ENCODE peak calls at places on chromosomes 7 and 10, in five cellular contexts. One of them, this sample, is unnamed.

GRCh38 chr10:79192677-79193003 is 123.9 kb downstream of the ZMIZ1 start:
- DNase-seq in H1: no peak
- DNase-seq in GM23338: no peak
- DNase-seq in GM12878: no peak
- DNase-seq in HepG2: no peak
- DNase-seq in this sample: peak

GRCh38 chr7:95420996-95421846 is 13.6 kb downstream of the PON2 start:
- DNase-seq in H1: no peak
- DNase-seq in GM12878: no peak
- DNase-seq in GM23338: no peak
- DNase-seq in HepG2: no peak
- DNase-seq in this sample: no peak

GRCh38 chr10:104325436-104326430 is 12.5 kb downstream of the ITPRIP start:
- DNase-seq in GM23338: no peak
- DNase-seq in H1: no peak
- DNase-seq in GM12878: no peak
- DNase-seq in HepG2: no peak
- DNase-seq in this sample: no peak

GRCh38 chr10:77505431-77506334 is 131.9 kb downstream of the KCNMA1 start:
- DNase-seq in GM23338: no peak
- DNase-seq in HepG2: no peak
- DNase-seq in GM12878: no peak
- DNase-seq in H1: no peak
- DNase-seq in this sample: no peak

GRCh38 chr10:121734517-121735137 is 136.4 kb upstream of the FGFR2 start:
- DNase-seq in GM12878: no peak
- DNase-seq in GM23338: peak
- DNase-seq in H1: peak
- DNase-seq in HepG2: peak
- DNase-seq in this sample: peak

GRCh38 chr7:132516042-132516840 is 60.0 kb downstream of the PLXNA4 start:
- DNase-seq in GM12878: no peak
- DNase-seq in GM23338: no peak
- DNase-seq in HepG2: peak
- DNase-seq in H1: no peak
- DNase-seq in this sample: no peak

GRCh38 chr10:102837230-102837721 is at the start of gene CYP17A1:
- DNase-seq in GM12878: no peak
- DNase-seq in H1: no peak
- DNase-seq in HepG2: no peak
- DNase-seq in GM23338: no peak
- DNase-seq in this sample: peak

GRCh38 chr7:21939858-21940322 is 5.8 kb downstream of the CDCA7L start:
- DNase-seq in H1: no peak
- DNase-seq in GM12878: no peak
- DNase-seq in HepG2: no peak
- DNase-seq in GM23338: no peak
- DNase-seq in this sample: no peak

GRCh38 chr7:30034501-30034900 is 6.3 kb downstream of the PLEKHA8 start:
- DNase-seq in H1: no peak
- DNase-seq in GM23338: no peak
- DNase-seq in HepG2: no peak
- DNase-seq in GM12878: no peak
- DNase-seq in this sample: peak

GRCh38 chr10:3636356-3637181 is 148.4 kb downstream of the KLF6 start:
- DNase-seq in H1: no peak
- DNase-seq in HepG2: no peak
- DNase-seq in GM12878: no peak
- DNase-seq in GM23338: no peak
- DNase-seq in this sample: no peak

GRCh38 chr7:30907527-30908267 is 4.0 kb upstream of the AQP1 start:
- DNase-seq in H1: no peak
- DNase-seq in HepG2: no peak
- DNase-seq in GM23338: no peak
- DNase-seq in GM12878: no peak
- DNase-seq in this sample: no peak

GRCh38 chr10:79052311-79053080 is 16.3 kb upstream of the ZMIZ1 start:
- DNase-seq in GM23338: peak
- DNase-seq in H1: no peak
- DNase-seq in HepG2: peak
- DNase-seq in GM12878: no peak
- DNase-seq in this sample: peak

GRCh38 chr7:92706563-92706962 is 116.4 kb upstream of the FAM133B start:
- DNase-seq in GM12878: no peak
- DNase-seq in HepG2: no peak
- DNase-seq in H1: no peak
- DNase-seq in GM23338: no peak
- DNase-seq in this sample: no peak

GRCh38 chr7:27172388-27172774 is 1.7 kb downstream of the HOXA10 start:
- DNase-seq in GM12878: no peak
- DNase-seq in HepG2: no peak
- DNase-seq in H1: peak
- DNase-seq in GM23338: no peak
- DNase-seq in this sample: no peak

GRCh38 chr7:259191-259505 is 30.8 kb upstream of the FOXL3 start:
- DNase-seq in H1: no peak
- DNase-seq in GM12878: no peak
- DNase-seq in HepG2: no peak
- DNase-seq in GM23338: no peak
- DNase-seq in this sample: no peak

GRCh38 chr10:90857635-90858488 is at the start of gene HTR7:
- DNase-seq in H1: peak
- DNase-seq in HepG2: peak
- DNase-seq in GM12878: no peak
- DNase-seq in GM23338: peak
- DNase-seq in this sample: peak

GRCh38 chr10:122774269-122774668 is 71.4 kb downstream of the CUZD1 start:
- DNase-seq in H1: no peak
- DNase-seq in GM12878: no peak
- DNase-seq in HepG2: no peak
- DNase-seq in GM23338: no peak
- DNase-seq in this sample: no peak

GRCh38 chr10:74930962-74931361 is 104.6 kb downstream of the KAT6B start:
- DNase-seq in GM12878: no peak
- DNase-seq in H1: no peak
- DNase-seq in HepG2: no peak
- DNase-seq in GM23338: no peak
- DNase-seq in this sample: no peak

GRCh38 chr10:124423813-124424212 is 5.1 kb upstream of the OAT start:
- DNase-seq in GM23338: no peak
- DNase-seq in HepG2: no peak
- DNase-seq in H1: no peak
- DNase-seq in GM12878: no peak
- DNase-seq in this sample: no peak

GRCh38 chr7:39314869-39315268 is 251.3 kb upstream of the YAE1 start:
- DNase-seq in GM12878: no peak
- DNase-seq in HepG2: no peak
- DNase-seq in H1: no peak
- DNase-seq in GM23338: no peak
- DNase-seq in this sample: no peak

GRCh38 chr7:21996641-21997040 is 50.9 kb upstream of the CDCA7L start:
- DNase-seq in GM23338: no peak
- DNase-seq in HepG2: no peak
- DNase-seq in H1: no peak
- DNase-seq in GM12878: no peak
- DNase-seq in this sample: no peak

GRCh38 chr7:127713758-127714157 is 61.8 kb downstream of the SND1 start:
- DNase-seq in GM23338: no peak
- DNase-seq in H1: no peak
- DNase-seq in GM12878: no peak
- DNase-seq in HepG2: no peak
- DNase-seq in this sample: no peak

GRCh38 chr7:134071355-134072331 is 55.5 kb upstream of the LRGUK start:
- DNase-seq in GM12878: peak
- DNase-seq in H1: no peak
- DNase-seq in GM23338: no peak
- DNase-seq in HepG2: no peak
- DNase-seq in this sample: no peak

GRCh38 chr10:52318822-52319464 is 4.9 kb downstream of the DKK1 start:
- DNase-seq in HepG2: peak
- DNase-seq in GM12878: no peak
- DNase-seq in H1: no peak
- DNase-seq in GM23338: no peak
- DNase-seq in this sample: no peak

GRCh38 chr10:119522747-119523426 is 19.6 kb downstream of the RGS10 start:
- DNase-seq in GM23338: no peak
- DNase-seq in H1: no peak
- DNase-seq in HepG2: peak
- DNase-seq in GM12878: no peak
- DNase-seq in this sample: no peak

GRCh38 chr7:47351233-47352154 is 230.4 kb downstream of the TNS3 start:
- DNase-seq in GM12878: no peak
- DNase-seq in GM23338: no peak
- DNase-seq in HepG2: no peak
- DNase-seq in H1: no peak
- DNase-seq in this sample: no peak

GRCh38 chr10:50382576-50383023 is 131.3 kb upstream of the ASAH2 start:
- DNase-seq in H1: no peak
- DNase-seq in GM23338: no peak
- DNase-seq in HepG2: no peak
- DNase-seq in GM12878: no peak
- DNase-seq in this sample: no peak

GRCh38 chr7:2223321-2223720 is 9.4 kb downstream of the MAD1L1 start:
- DNase-seq in HepG2: no peak
- DNase-seq in H1: no peak
- DNase-seq in GM12878: no peak
- DNase-seq in GM23338: no peak
- DNase-seq in this sample: no peak

GRCh38 chr7:112965506-112965905 is 121.1 kb downstream of the GPR85 start:
- DNase-seq in HepG2: no peak
- DNase-seq in GM12878: no peak
- DNase-seq in GM23338: no peak
- DNase-seq in H1: no peak
- DNase-seq in this sample: no peak

DNA sequence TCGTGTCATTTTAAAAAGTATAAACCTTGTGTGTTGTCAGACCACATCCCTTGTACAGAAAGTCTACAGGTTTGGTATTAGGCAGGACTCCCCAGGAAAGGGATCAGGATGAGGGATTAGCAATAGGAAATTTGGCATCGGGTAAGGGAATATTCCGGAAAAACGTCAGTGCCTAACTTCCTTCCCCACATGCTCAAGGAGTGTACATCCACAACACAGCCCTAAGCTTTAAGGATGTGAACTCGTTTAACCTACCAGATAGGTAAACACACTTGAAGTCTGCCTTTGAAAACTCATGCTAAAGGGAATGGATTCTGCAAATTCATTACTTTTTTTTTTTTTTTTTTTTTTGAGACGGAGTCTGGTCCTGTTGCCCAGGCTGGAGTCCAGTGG is 194.9 kb downstream of the SKIDA1 start:
- DNase-seq in HepG2: no peak
- DNase-seq in GM23338: no peak
- DNase-seq in H1: no peak
- DNase-seq in GM12878: no peak
- DNase-seq in this sample: no peak
- H3K27ac ChIP-seq in HepG2: no peak
- H3K27ac ChIP-seq in GM23338: peak
- H3K27ac ChIP-seq in H1: no peak
- H3K27ac ChIP-seq in GM12878: no peak
- H3K27ac ChIP-seq in this sample: no peak

DNA sequence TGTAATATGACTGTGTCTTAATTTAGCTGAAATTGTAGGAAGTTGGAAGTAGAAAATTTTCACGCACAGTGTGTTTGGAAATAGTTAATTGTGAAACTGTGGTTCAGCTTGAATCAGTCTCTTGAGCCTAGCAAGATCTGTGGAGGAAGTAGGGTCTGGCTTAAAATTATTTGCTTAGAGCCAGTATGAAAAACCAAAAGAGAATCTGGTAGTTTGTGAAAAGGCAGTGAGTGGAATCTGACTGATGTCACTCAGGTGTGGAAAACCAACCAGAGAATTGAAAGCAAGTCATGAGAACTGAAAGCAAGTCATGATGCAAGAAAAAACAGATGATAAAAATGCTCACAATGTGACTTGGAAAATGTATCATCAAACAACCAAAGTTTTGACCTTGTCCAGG is 11.5 kb downstream of the LIPJ start:
- DNase-seq in GM23338: no peak
- DNase-seq in HepG2: no peak
- DNase-seq in GM12878: peak
- DNase-seq in H1: no peak
- DNase-seq in this sample: no peak
- TF ChIP-seq CREB1 in GM23338: no peak
- TF ChIP-seq CREB1 in HepG2: no peak
- TF ChIP-seq CREB1 in GM12878: peak
- TF ChIP-seq CREB1 in H1: no peak
- TF ChIP-seq CREB1 in this sample: no peak

GRCh38 chr10:132307823-132308587 is at the start of gene STK32C:
- DNase-seq in H1: peak
- DNase-seq in GM23338: peak
- DNase-seq in HepG2: peak
- DNase-seq in GM12878: no peak
- DNase-seq in this sample: peak
- H3K27ac ChIP-seq in H1: no peak
- H3K27ac ChIP-seq in GM23338: no peak
- H3K27ac ChIP-seq in HepG2: no peak
- H3K27ac ChIP-seq in GM12878: no peak
- H3K27ac ChIP-seq in this sample: no peak

GRCh38 chr7:130356121-130356759 is 11.6 kb downstream of the CPA5 start:
- DNase-seq in GM23338: peak
- DNase-seq in HepG2: peak
- DNase-seq in GM12878: no peak
- DNase-seq in H1: peak
- DNase-seq in this sample: no peak
- TF ChIP-seq CREB1 in GM23338: no peak
- TF ChIP-seq CREB1 in HepG2: no peak
- TF ChIP-seq CREB1 in GM12878: no peak
- TF ChIP-seq CREB1 in H1: no peak
- TF ChIP-seq CREB1 in this sample: no peak

GRCh38 chr10:24259365-24260125 is 50.6 kb downstream of the KIAA1217 start:
- DNase-seq in HepG2: no peak
- DNase-seq in GM12878: no peak
- DNase-seq in GM23338: no peak
- DNase-seq in H1: no peak
- DNase-seq in this sample: no peak
- H3K27ac ChIP-seq in HepG2: no peak
- H3K27ac ChIP-seq in GM12878: no peak
- H3K27ac ChIP-seq in GM23338: no peak
- H3K27ac ChIP-seq in H1: no peak
- H3K27ac ChIP-seq in this sample: no peak

GRCh38 chr7:108108131-108108530 is 22.0 kb downstream of the LAMB4 start:
- DNase-seq in H1: no peak
- DNase-seq in HepG2: no peak
- DNase-seq in GM23338: no peak
- DNase-seq in GM12878: no peak
- DNase-seq in this sample: no peak

GRCh38 chr7:108114117-108114841 is 15.9 kb downstream of the LAMB4 start:
- DNase-seq in GM23338: peak
- DNase-seq in H1: peak
- DNase-seq in HepG2: peak
- DNase-seq in GM12878: no peak
- DNase-seq in this sample: no peak

GRCh38 chr7:108104324-108104723 is 25.8 kb downstream of the LAMB4 start:
- DNase-seq in GM12878: no peak
- DNase-seq in HepG2: no peak
- DNase-seq in H1: no peak
- DNase-seq in GM23338: no peak
- DNase-seq in this sample: no peak

GRCh38 chr7:108112683-108113082 is 17.5 kb downstream of the LAMB4 start:
- DNase-seq in H1: no peak
- DNase-seq in HepG2: no peak
- DNase-seq in GM23338: no peak
- DNase-seq in GM12878: no peak
- DNase-seq in this sample: no peak

GRCh38 chr7:108109216-108109908 is 20.8 kb downstream of the LAMB4 start:
- DNase-seq in GM12878: no peak
- DNase-seq in HepG2: peak
- DNase-seq in H1: no peak
- DNase-seq in GM23338: peak
- DNase-seq in this sample: no peak
- TF ChIP-seq CREB1 in GM12878: no peak
- TF ChIP-seq CREB1 in HepG2: no peak
- TF ChIP-seq CREB1 in H1: no peak
- TF ChIP-seq CREB1 in GM23338: no peak
- TF ChIP-seq CREB1 in this sample: no peak